ENCODE peak calls at places on chromosomes 5 and 9, in eight cellular contexts. L is hepatocyte, S is psoas muscle, N is MM.1S, A is PC-3, P is cardiac muscle cell, D is endothelial cell of umbilical vein, M is A549. U is an unnamed sample. For H3K4me1 and H3K9me3, the result is how much of the 10 kb centered on the place peaks cover.

GRCh38 chr5:73306741-73307275 is 133.8 kb downstream of the TMEM174 start:
- DNase-seq in S (no peak), M (no peak), A (no peak), L (no peak), D (no peak), P (peak), N (no peak), U (no peak)

GRCh38 chr9:117656007-117656406 is 48.2 kb upstream of the TLR4 start:
- DNase-seq in N (no peak), P (no peak), D (no peak), A (no peak), L (no peak), M (no peak), S (no peak), U (no peak)

GRCh38 chr9:34603610-34604231 is 8.2 kb downstream of the RPP25L start:
- DNase-seq in L (peak), A (peak), S (peak), P (peak), N (peak), M (peak), D (peak), U (peak)

GRCh38 chr9:91714020-91714721 is 235.9 kb downstream of the ROR2 start:
- DNase-seq in D (peak), N (peak), L (peak), A (peak), S (peak), P (peak), M (no peak), U (peak)

GRCh38 chr5:32027717-32028321 is 146.3 kb downstream of the GOLPH3 start:
- DNase-seq in M (peak), P (peak), D (peak), A (peak), S (peak), L (peak), N (no peak), U (peak)

GRCh38 chr5:132259061-132259851 is 1.8 kb downstream of the PDLIM4 start:
- DNase-seq in L (peak), P (peak), A (no peak), N (no peak), D (peak), S (peak), M (no peak), U (peak)

GRCh38 chr5:136590581-136590980 is 225.2 kb upstream of the TRPC7 start:
- DNase-seq in S (no peak), M (no peak), P (no peak), N (no peak), L (no peak), D (no peak), A (no peak), U (no peak)

GRCh38 chr5:154524846-154525245 is 46.8 kb upstream of the HAND1 start:
- DNase-seq in S (no peak), A (no peak), N (no peak), M (no peak), P (no peak), L (peak), D (no peak), U (no peak)

GRCh38 chr5:88401671-88402070 is 133.0 kb upstream of the TMEM161B start:
- DNase-seq in D (no peak), P (no peak), M (no peak), S (no peak), A (no peak), L (no peak), N (no peak), U (no peak)

GRCh38 chr5:132458651-132459030 is 31.9 kb downstream of the IRF1 start:
- DNase-seq in D (no peak), P (peak), M (no peak), S (no peak), N (peak), L (no peak), A (peak), U (no peak)

GRCh38 chr5:127006711-127007110 is 23.6 kb downstream of the MARCHF3 start:
- DNase-seq in D (no peak), A (no peak), L (no peak), S (no peak), P (peak), M (no peak), N (no peak), U (no peak)

GRCh38 chr9:123418506-123418905 is 62.5 kb downstream of the CRB2 start:
- DNase-seq in S (no peak), A (no peak), P (no peak), M (no peak), D (no peak), L (no peak), N (no peak), U (no peak)

GRCh38 chr5:150778103-150778516 is 447 bp upstream of the SMIM3 start:
- DNase-seq in S (no peak), L (no peak), N (no peak), M (no peak), A (peak), P (peak), D (peak), U (no peak)

GRCh38 chr9:38395653-38396370 is 3.3 kb downstream of the ALDH1B1 start:
- DNase-seq in L (no peak), N (no peak), D (no peak), A (no peak), S (no peak), M (no peak), P (no peak), U (no peak)

DNA sequence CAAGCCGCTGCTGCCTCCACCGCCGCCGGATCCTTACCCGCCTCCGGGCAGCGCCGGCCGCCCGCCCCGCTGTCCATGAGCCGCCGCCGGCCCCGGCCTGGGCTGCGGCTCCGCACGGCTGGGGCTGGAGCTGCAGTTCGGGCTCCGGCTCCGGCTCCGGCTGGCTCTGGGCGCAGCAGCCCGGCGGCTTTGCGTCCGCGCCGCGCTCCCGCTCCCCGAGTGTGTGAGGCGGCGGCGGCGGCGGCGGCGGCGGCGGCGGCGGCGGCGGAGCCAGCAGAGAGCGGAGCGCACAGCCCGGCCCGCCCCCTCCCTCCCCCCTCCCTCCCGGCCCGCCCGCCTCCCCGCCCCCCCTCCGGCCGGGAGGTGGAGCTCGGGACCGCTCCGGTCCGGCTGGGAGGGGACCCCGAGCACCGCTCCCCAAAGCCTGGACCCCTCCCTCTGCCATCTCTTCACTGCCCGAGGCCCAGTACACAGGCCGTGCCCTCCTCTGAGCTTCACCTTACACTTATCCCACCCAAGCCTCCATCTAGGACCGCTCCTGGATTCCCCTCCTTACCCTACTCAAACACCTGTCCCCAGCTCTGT is at the start of gene PCDH1:
- DNase-seq in M (no peak), P (peak), N (peak), A (peak), D (peak), L (peak), S (no peak), U (peak)
- H3K4me3 ChIP-seq in M (peak), P (peak), N (peak), A (peak), D (peak), L (peak), S (peak), U (peak)

GRCh38 chr5:149406979-149407306 is 27.9 kb upstream of the IL17B start:
- DNase-seq in A (no peak), L (no peak), S (no peak), N (no peak), P (no peak), M (no peak), D (no peak), U (no peak)

GRCh38 chr5:149404746-149405549 is 25.9 kb upstream of the IL17B start:
- DNase-seq in P (peak), A (no peak), N (no peak), L (peak), S (no peak), D (no peak), M (peak), U (no peak)

GRCh38 chr5:149407331-149408251 is 28.5 kb upstream of the IL17B start:
- DNase-seq in P (peak), S (no peak), M (no peak), N (no peak), D (no peak), L (peak), A (no peak), U (no peak)

GRCh38 chr5:149405550-149406202 is 26.6 kb upstream of the IL17B start:
- DNase-seq in L (no peak), S (no peak), A (no peak), M (no peak), N (no peak), P (no peak), D (no peak), U (no peak)

DNA sequence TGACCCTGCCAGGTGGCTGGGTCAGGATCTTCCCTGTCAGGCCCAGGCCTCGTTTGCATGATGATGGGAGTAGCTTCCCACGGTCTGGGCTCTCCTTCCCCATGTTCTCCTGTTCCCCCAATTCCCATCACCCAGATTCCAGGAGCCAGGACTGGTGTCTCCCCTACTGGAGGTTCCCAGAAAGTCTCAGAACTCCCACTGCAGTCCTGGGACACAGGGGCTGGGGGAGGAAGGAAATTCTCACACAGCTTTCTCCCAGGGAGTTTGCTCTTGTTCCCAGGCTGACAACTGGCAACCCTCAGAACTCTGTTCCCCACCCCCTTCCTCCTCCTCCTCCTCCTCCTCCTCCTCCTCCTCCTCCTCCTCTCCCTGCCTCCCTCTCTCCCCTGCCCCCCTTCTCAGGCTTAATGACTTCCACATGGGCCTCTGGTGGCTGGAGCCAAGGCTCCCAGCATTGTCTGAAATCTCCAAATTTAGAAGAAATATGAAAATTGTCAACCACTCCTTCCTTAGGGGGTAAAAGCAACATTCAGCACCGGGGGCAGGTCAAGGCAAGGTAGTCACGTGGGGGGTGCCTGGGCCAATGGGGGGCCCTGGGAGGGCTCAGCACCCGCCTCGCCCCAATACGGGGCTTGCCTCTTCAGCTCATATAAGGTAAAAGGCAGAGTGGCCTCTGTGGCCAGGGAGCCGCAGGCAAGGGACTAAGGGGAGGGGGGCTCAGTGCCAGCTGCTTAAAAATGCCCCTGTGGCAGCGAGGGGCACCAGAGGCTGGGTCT is 27.3 kb upstream of the IL17B start:
- DNase-seq in M (no peak), D (no peak), N (no peak), P (peak), L (no peak), S (peak), A (no peak), U (no peak)
- H3K4me1 ChIP-seq in M (under half), D (under half), N (under half), P (half or more), L (under half), S (under half), A (under half), U (under half)

GRCh38 chr5:180259260-180259611 is 32.6 kb downstream of the MAPK9 start:
- DNase-seq in A (peak), P (no peak), S (no peak), D (no peak), L (no peak), M (no peak), N (no peak), U (no peak)
- H3K9me3 ChIP-seq in A (half or more), P (under half), S (half or more), D (under half), L (half or more), M (half or more), N (under half), U (under half)

DNA sequence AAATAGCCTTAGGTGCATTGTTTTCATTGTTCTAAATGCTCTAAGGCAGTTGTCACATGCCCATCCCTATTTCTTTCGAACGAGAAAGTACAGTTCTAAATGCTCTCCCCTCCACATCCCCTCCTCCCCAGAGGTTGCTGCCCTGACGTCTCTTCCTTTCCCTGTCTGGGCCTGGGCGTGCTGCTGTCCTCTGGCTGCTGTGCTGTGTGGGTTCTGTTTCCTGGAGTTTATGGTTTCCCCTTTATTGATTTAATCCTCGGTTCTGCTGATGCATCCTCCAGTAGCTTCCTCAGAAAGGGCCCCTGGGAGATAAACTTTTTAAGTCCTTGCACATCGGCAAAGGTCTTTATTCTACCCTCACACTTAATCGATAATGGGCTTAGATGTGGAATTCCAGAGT is 48.8 kb downstream of the MVB12B start:
- DNase-seq in S (no peak), N (no peak), D (peak), P (peak), M (no peak), A (peak), L (peak), U (peak)
- H3K4me3 ChIP-seq in S (peak), N (no peak), D (no peak), P (no peak), M (no peak), A (no peak), L (no peak), U (no peak)

GRCh38 chr5:124453221-124454032 is 293.0 kb downstream of the ZNF608 start:
- DNase-seq in S (no peak), N (peak), P (peak), L (no peak), M (no peak), D (no peak), A (peak), U (no peak)
- H3K4me1 ChIP-seq in S (under half), N (under half), P (under half), L (under half), M (under half), D (under half), A (under half), U (under half)

GRCh38 chr5:2901511-2901910 is 150.0 kb upstream of the IRX2 start:
- DNase-seq in N (no peak), L (no peak), P (no peak), M (no peak), S (no peak), D (no peak), A (no peak), U (no peak)
- H3K9me3 ChIP-seq in N (under half), L (under half), P (under half), M (under half), S (under half), D (under half), A (under half), U (under half)

U was measured in BE2C.